ENCODE peak calls at places on chromosomes 7 and 10, in five cellular contexts. One of them, this sample, is unnamed.

GRCh38 chr10:132981746-132982145 is 39.4 kb upstream of the CFAP46 start:
- DNase-seq in MM.1S: no peak
- DNase-seq in thoracic aorta: no peak
- DNase-seq in stomach: no peak
- DNase-seq in right cardiac atrium: peak
- DNase-seq in this sample: no peak

GRCh38 chr10:77179015-77179695 is 458.5 kb downstream of the KCNMA1 start:
- DNase-seq in MM.1S: no peak
- DNase-seq in thoracic aorta: peak
- DNase-seq in stomach: no peak
- DNase-seq in right cardiac atrium: no peak
- DNase-seq in this sample: peak

GRCh38 chr7:129338450-129338849 is 95.8 kb upstream of the STRIP2 start:
- DNase-seq in MM.1S: no peak
- DNase-seq in thoracic aorta: no peak
- DNase-seq in stomach: no peak
- DNase-seq in right cardiac atrium: no peak
- DNase-seq in this sample: no peak

GRCh38 chr7:93812061-93812460 is 78.5 kb downstream of the TFPI2 start:
- DNase-seq in MM.1S: no peak
- DNase-seq in thoracic aorta: no peak
- DNase-seq in stomach: no peak
- DNase-seq in right cardiac atrium: no peak
- DNase-seq in this sample: no peak

GRCh38 chr10:98852686-98853085 is 383.0 kb downstream of the HPSE2 start:
- DNase-seq in MM.1S: no peak
- DNase-seq in thoracic aorta: no peak
- DNase-seq in stomach: no peak
- DNase-seq in right cardiac atrium: no peak
- DNase-seq in this sample: no peak

GRCh38 chr7:150793569-150794238 is 6.5 kb downstream of the TMEM176B start:
- DNase-seq in MM.1S: no peak
- DNase-seq in thoracic aorta: no peak
- DNase-seq in stomach: no peak
- DNase-seq in right cardiac atrium: no peak
- DNase-seq in this sample: no peak

GRCh38 chr7:1567082-1567771 is 2.6 kb downstream of the PSMG3 start:
- DNase-seq in MM.1S: no peak
- DNase-seq in thoracic aorta: no peak
- DNase-seq in stomach: peak
- DNase-seq in right cardiac atrium: no peak
- DNase-seq in this sample: no peak

GRCh38 chr7:27200761-27201230 is 905 bp upstream of the HOXA13 start:
- DNase-seq in MM.1S: no peak
- DNase-seq in thoracic aorta: no peak
- DNase-seq in stomach: no peak
- DNase-seq in right cardiac atrium: no peak
- DNase-seq in this sample: no peak

GRCh38 chr7:40219917-40220316 is 85.1 kb downstream of the SUGCT start:
- DNase-seq in MM.1S: no peak
- DNase-seq in thoracic aorta: no peak
- DNase-seq in stomach: no peak
- DNase-seq in right cardiac atrium: no peak
- DNase-seq in this sample: no peak

GRCh38 chr10:101780187-101780817 is 2.9 kb downstream of the NPM3 start:
- DNase-seq in MM.1S: no peak
- DNase-seq in thoracic aorta: no peak
- DNase-seq in stomach: no peak
- DNase-seq in right cardiac atrium: peak
- DNase-seq in this sample: no peak
- H3K27ac ChIP-seq in MM.1S: no peak
- H3K27ac ChIP-seq in thoracic aorta: no peak
- H3K27ac ChIP-seq in stomach: no peak
- H3K27ac ChIP-seq in right cardiac atrium: no peak
- H3K27ac ChIP-seq in this sample: peak

DNA sequence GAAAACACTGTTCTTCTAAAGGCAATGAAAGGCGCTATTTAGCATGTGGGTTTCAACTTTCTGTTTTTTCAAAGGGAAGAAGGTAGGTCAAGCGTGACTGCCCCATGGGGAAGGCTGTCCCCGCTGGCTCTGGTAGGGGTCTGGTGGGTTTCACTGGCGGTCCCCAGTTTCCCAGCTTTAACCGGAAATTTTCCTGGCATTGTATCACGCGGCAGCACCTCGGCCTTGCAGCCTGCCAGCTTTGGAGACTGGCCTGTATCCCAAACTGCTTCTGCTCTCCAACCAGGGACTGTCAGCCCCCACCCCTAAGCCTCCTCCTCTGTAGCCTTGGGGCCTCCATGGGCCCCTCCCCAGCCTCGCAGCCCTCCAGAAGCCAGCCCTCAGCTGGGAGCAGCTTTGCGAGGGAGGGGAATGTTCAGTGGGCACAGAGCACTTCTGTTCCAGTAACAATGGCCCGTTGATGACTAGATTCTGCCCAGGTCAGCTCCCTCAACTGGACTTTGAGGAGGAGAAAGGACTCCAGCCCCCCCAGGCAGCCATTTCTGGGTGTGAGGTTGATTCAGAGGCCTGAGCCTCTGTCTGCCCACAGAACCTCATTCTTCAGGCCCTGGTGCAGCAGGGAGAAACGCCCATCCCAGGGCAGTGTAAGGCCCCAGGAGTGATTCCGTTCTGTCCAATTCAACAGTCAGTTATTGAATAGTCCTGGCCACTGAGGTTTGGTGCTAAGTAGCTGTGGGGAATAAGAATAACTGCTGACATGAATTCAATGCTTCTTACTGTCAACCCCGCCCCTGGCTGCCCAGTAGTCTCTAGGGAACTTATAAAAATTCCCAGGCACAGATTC is 17.1 kb downstream of the CHST3 start:
- DNase-seq in MM.1S: no peak
- DNase-seq in thoracic aorta: no peak
- DNase-seq in stomach: no peak
- DNase-seq in right cardiac atrium: peak
- DNase-seq in this sample: no peak
- H3K27ac ChIP-seq in MM.1S: no peak
- H3K27ac ChIP-seq in thoracic aorta: peak
- H3K27ac ChIP-seq in stomach: peak
- H3K27ac ChIP-seq in right cardiac atrium: peak
- H3K27ac ChIP-seq in this sample: no peak

GRCh38 chr7:38185938-38186337 is 7.9 kb downstream of the STARD3NL start:
- DNase-seq in MM.1S: no peak
- DNase-seq in thoracic aorta: no peak
- DNase-seq in stomach: no peak
- DNase-seq in right cardiac atrium: no peak
- DNase-seq in this sample: no peak
- H3K27ac ChIP-seq in MM.1S: no peak
- H3K27ac ChIP-seq in thoracic aorta: no peak
- H3K27ac ChIP-seq in stomach: no peak
- H3K27ac ChIP-seq in right cardiac atrium: no peak
- H3K27ac ChIP-seq in this sample: no peak

GRCh38 chr10:97124211-97124610 is 61.5 kb downstream of the SLIT1 start:
- DNase-seq in MM.1S: no peak
- DNase-seq in thoracic aorta: no peak
- DNase-seq in stomach: no peak
- DNase-seq in right cardiac atrium: no peak
- DNase-seq in this sample: no peak
- H3K27ac ChIP-seq in MM.1S: no peak
- H3K27ac ChIP-seq in thoracic aorta: no peak
- H3K27ac ChIP-seq in stomach: no peak
- H3K27ac ChIP-seq in right cardiac atrium: no peak
- H3K27ac ChIP-seq in this sample: no peak

GRCh38 chr7:156473476-156474240 is 166.9 kb upstream of the RNF32 start:
- DNase-seq in MM.1S: peak
- DNase-seq in thoracic aorta: no peak
- DNase-seq in stomach: peak
- DNase-seq in right cardiac atrium: no peak
- DNase-seq in this sample: no peak
- H3K27ac ChIP-seq in MM.1S: no peak
- H3K27ac ChIP-seq in thoracic aorta: no peak
- H3K27ac ChIP-seq in stomach: no peak
- H3K27ac ChIP-seq in right cardiac atrium: no peak
- H3K27ac ChIP-seq in this sample: no peak

GRCh38 chr10:95655571-95656290 is 780 bp downstream of the ALDH18A1 start:
- DNase-seq in MM.1S: peak
- DNase-seq in thoracic aorta: no peak
- DNase-seq in stomach: no peak
- DNase-seq in right cardiac atrium: no peak
- DNase-seq in this sample: no peak
- H3K27ac ChIP-seq in MM.1S: peak
- H3K27ac ChIP-seq in thoracic aorta: peak
- H3K27ac ChIP-seq in stomach: peak
- H3K27ac ChIP-seq in right cardiac atrium: no peak
- H3K27ac ChIP-seq in this sample: peak

DNA sequence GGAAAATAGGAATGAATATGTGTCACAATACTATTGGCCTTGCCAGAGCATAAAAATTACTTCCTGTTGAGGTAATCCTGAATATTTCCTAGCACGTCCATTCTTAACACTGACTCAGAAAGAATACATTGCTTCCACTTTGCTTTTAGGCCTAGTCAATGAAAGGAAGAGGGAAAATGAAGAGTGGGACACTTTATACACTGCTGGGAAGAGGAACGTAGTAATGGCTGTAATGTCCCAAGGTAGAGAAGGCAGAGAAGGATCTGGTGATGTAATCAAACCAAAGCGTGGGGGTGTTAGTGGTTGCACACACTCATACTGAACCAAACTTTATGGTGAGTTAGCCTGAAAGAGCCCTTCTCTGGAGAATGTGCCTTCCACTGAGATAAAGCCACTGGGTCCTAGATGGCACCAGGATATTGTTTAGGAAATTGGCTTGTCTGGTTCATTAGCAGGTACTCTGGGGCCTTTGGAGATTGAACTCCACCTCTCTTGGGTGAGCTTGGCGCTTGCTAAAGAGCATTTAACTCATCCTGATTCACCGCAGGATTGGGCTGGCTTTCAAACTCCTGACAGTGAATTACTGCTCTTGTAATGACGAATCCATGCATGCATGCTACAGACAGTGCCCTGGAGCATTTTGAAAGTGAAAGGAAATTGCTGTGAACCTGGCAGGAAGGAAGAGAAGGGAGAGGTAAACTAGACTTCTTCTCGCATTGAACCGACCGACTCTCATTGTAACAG is 254.9 kb downstream of the KIAA1217 start:
- DNase-seq in MM.1S: peak
- DNase-seq in thoracic aorta: no peak
- DNase-seq in stomach: peak
- DNase-seq in right cardiac atrium: no peak
- DNase-seq in this sample: no peak
- H3K27ac ChIP-seq in MM.1S: peak
- H3K27ac ChIP-seq in thoracic aorta: peak
- H3K27ac ChIP-seq in stomach: peak
- H3K27ac ChIP-seq in right cardiac atrium: no peak
- H3K27ac ChIP-seq in this sample: no peak

GRCh38 chr10:47348661-47349470 is 703 bp downstream of the RBP3 start:
- DNase-seq in MM.1S: no peak
- DNase-seq in thoracic aorta: no peak
- DNase-seq in stomach: no peak
- DNase-seq in right cardiac atrium: no peak
- DNase-seq in this sample: no peak
- H3K27ac ChIP-seq in MM.1S: no peak
- H3K27ac ChIP-seq in thoracic aorta: no peak
- H3K27ac ChIP-seq in stomach: no peak
- H3K27ac ChIP-seq in right cardiac atrium: no peak
- H3K27ac ChIP-seq in this sample: peak

DNA sequence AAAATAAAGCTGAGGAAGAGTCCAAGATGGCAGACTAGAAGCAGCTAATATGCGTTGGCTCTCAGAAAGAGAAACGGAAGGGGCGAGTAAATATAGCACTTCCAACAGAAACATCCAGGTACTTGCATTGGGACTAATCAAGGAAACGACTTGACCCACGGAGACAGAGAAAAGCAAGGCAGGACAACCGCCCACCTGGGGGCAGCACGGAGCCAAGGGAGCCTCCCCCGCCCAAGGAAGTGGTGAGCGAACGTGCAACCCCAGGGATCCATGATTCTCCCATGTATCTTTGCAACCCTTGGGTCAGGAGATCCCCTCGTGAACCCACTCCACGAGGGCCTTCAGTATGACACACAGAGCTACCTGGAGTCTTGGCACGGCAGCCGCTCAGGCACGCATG is 45.4 kb upstream of the GRM3 start:
- DNase-seq in MM.1S: no peak
- DNase-seq in thoracic aorta: no peak
- DNase-seq in stomach: no peak
- DNase-seq in right cardiac atrium: no peak
- DNase-seq in this sample: peak
- H3K27ac ChIP-seq in MM.1S: no peak
- H3K27ac ChIP-seq in thoracic aorta: no peak
- H3K27ac ChIP-seq in stomach: no peak
- H3K27ac ChIP-seq in right cardiac atrium: no peak
- H3K27ac ChIP-seq in this sample: no peak

GRCh38 chr7:36289833-36290661 is 99.6 kb upstream of the ANLN start:
- DNase-seq in MM.1S: no peak
- DNase-seq in thoracic aorta: peak
- DNase-seq in stomach: peak
- DNase-seq in right cardiac atrium: no peak
- DNase-seq in this sample: no peak
- H3K27ac ChIP-seq in MM.1S: no peak
- H3K27ac ChIP-seq in thoracic aorta: peak
- H3K27ac ChIP-seq in stomach: peak
- H3K27ac ChIP-seq in right cardiac atrium: peak
- H3K27ac ChIP-seq in this sample: no peak